ENCODE peak calls at places on chromosome 17, in five cellular contexts. O, E, K, H and L are unnamed samples.

GRCh38 chr17:55420776-55421178 is 858 bp downstream of the MMD start:
- DNase-seq in E (peak), H (no peak), O (peak), K (peak), L (no peak)

GRCh38 chr17:57523926-57524634 is 221.0 kb downstream of the CCDC182 start:
- DNase-seq in O (no peak), K (peak), H (peak), E (no peak), L (peak)

GRCh38 chr17:19313746-19314651 is 48.5 kb downstream of the B9D1 start:
- DNase-seq in H (no peak), O (no peak), K (no peak), E (no peak), L (no peak)

GRCh38 chr17:63550816-63551639 is 751 bp downstream of the DCAF7 start:
- DNase-seq in K (peak), H (no peak), O (no peak), E (peak), L (no peak)

GRCh38 chr17:83035722-83036121 is 43.7 kb upstream of the METRNL start:
- DNase-seq in E (no peak), H (no peak), K (no peak), O (no peak), L (no peak)

GRCh38 chr17:62064791-62065563 is at the start of gene MED13:
- DNase-seq in H (no peak), O (peak), E (peak), K (peak), L (peak)

GRCh38 chr17:17693253-17693954 is 12.1 kb downstream of the RAI1 start:
- DNase-seq in E (peak), O (peak), K (peak), H (no peak), L (no peak)

GRCh38 chr17:40605301-40605700 is 40.0 kb upstream of the CCR7 start:
- DNase-seq in E (no peak), H (no peak), O (no peak), K (no peak), L (no peak)

GRCh38 chr17:34874496-34874895 is 86.8 kb downstream of the CCT6B start:
- DNase-seq in O (no peak), H (no peak), K (no peak), E (no peak), L (no peak)

GRCh38 chr17:64747938-64748540 is 85.9 kb upstream of the SMURF2 start:
- DNase-seq in K (peak), E (peak), H (peak), O (no peak), L (no peak)

GRCh38 chr17:63698886-63699637 is 863 bp downstream of the LIMD2 start:
- DNase-seq in H (no peak), K (peak), E (peak), O (peak), L (no peak)

GRCh38 chr17:72924181-72924580 is 168.3 kb downstream of the SLC39A11 start:
- DNase-seq in O (no peak), H (no peak), E (no peak), K (no peak), L (no peak)
- H3K27ac ChIP-seq in O (no peak), H (no peak), E (no peak), K (no peak), L (no peak)

GRCh38 chr17:78180083-78180482 is 6.8 kb downstream of the TK1 start:
- DNase-seq in E (peak), O (no peak), H (no peak), K (no peak), L (no peak)

GRCh38 chr17:78180508-78180907 is 6.3 kb downstream of the TK1 start:
- DNase-seq in H (no peak), K (no peak), O (no peak), E (peak), L (no peak)

GRCh38 chr17:78182504-78182903 is 4.3 kb downstream of the TK1 start:
- DNase-seq in E (no peak), H (no peak), O (no peak), K (no peak), L (no peak)

GRCh38 chr17:78176548-78177025 is 8.2 kb downstream of the SYNGR2 start:
- DNase-seq in E (peak), K (peak), H (no peak), O (peak), L (no peak)

GRCh38 chr17:78179372-78179771 is 7.5 kb downstream of the TK1 start:
- DNase-seq in O (peak), K (peak), H (peak), E (peak), L (peak)
- H3K27ac ChIP-seq in O (peak), K (no peak), H (peak), E (no peak), L (peak)

GRCh38 chr17:752620-753219 is 656 bp upstream of the GEMIN4 start:
- DNase-seq in O (peak), H (peak), E (peak), K (peak), L (peak)
- H3K27ac ChIP-seq in O (peak), H (peak), E (no peak), K (no peak), L (peak)

GRCh38 chr17:79009397-79010303 is at the start of gene CANT1:
- DNase-seq in H (peak), E (peak), O (peak), K (peak), L (peak)

GRCh38 chr17:79011451-79012147 is 2.0 kb upstream of the CANT1 start:
- DNase-seq in E (peak), H (no peak), O (no peak), K (peak), L (no peak)

GRCh38 chr17:79010304-79010646 is 711 bp upstream of the CANT1 start:
- DNase-seq in O (no peak), H (no peak), E (no peak), K (no peak), L (no peak)

GRCh38 chr17:79014158-79014758 is 4.7 kb upstream of the CANT1 start:
- DNase-seq in K (no peak), H (no peak), E (no peak), O (no peak), L (no peak)

DNA sequence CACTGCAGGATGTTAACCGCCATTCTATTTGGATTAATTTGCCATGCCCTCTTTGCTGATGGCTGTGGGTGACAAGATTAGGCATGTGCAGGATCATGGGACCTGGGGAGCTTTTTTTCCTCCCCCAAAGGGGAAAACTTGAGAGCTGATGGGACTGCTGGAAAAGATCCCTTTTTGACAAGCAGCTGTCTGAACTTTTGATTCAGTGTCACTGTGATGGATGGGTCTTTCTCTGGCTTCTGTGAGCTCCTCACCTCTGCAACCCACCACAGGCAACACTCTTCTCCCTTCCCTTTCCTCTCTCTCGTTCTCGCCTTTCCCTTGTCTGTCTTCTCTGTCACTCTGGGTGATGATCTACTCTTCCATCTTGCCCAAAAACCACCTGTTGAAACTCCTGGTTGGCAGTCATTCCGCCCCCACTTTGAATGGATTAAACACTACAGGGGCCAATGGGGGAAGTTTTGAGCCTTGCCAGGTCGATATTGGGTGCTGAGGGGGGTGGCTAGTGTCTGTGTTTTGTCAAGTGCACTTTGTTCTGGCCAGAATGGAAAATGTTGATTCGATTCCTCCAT is 3.1 kb upstream of the CANT1 start:
- DNase-seq in E (no peak), H (no peak), O (no peak), K (no peak), L (peak)
- H3K27ac ChIP-seq in E (no peak), H (no peak), O (no peak), K (no peak), L (no peak)

DNA sequence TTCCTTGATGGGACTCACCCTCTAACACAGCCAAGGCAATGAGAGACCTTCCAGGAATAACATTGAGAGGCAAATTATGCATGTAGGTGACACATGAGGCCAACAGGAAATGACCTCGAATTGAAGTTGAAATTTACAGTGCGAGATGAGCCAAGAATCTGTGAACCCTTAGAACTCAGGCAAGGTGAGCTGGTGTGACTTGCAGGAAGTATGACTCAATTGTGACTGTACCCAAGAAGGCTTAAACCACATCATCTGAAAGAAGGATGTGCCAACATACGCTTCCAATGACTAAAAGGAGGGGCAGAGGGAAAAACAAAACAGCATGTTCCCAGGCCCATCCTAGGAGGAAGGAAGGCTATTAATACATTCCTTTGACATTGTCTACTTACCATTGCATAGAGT is 44.8 kb downstream of the PITPNC1 start:
- DNase-seq in H (peak), E (peak), O (no peak), K (peak), L (no peak)
- H3K27ac ChIP-seq in H (no peak), E (no peak), O (no peak), K (peak), L (peak)